ENCODE peak calls at places on chromosomes 5 and 9, in ten cellular contexts. B, R, I, F, T, A, G, N, J and U are unnamed samples.

GRCh38 chr5:87413116-87413645 is 451 bp upstream of the CCNH start:
- DNase-seq in F (no peak), I (no peak), T (peak; percentile 21), N (no peak), A (no peak), B (no peak), R (no peak), G (no peak), J (no peak), U (no peak)

GRCh38 chr5:149452007-149452664 is 73.0 kb upstream of the IL17B start:
- DNase-seq in T (peak; percentile 76), J (peak; percentile 38), B (no peak), N (no peak), A (no peak), R (peak; percentile 70), I (peak; percentile 68), G (no peak), F (no peak), U (no peak)

GRCh38 chr5:125181955-125182354 is 435.5 kb upstream of the ZNF608 start:
- DNase-seq in G (no peak), R (no peak), J (peak; percentile 5), N (no peak), B (no peak), A (no peak), T (no peak), I (no peak), F (no peak), U (no peak)

GRCh38 chr5:172377438-172377837 is 76.9 kb downstream of the SH3PXD2B start:
- DNase-seq in N (no peak), A (no peak), I (no peak), B (no peak), J (no peak), R (no peak), F (no peak), G (no peak), T (no peak), U (no peak)

GRCh38 chr5:81010636-81011035 is 50.5 kb downstream of the RASGRF2 start:
- DNase-seq in F (no peak), J (no peak), B (no peak), T (no peak), R (no peak), I (no peak), N (no peak), G (no peak), A (no peak), U (no peak)

GRCh38 chr9:135046156-135047025 is 41.1 kb upstream of the OLFM1 start:
- DNase-seq in A (no peak), B (no peak), F (no peak), G (no peak), R (no peak), I (no peak), T (no peak), N (no peak), J (no peak), U (no peak)

GRCh38 chr5:93246093-93246855 is 334.7 kb downstream of the NR2F1-AS1 start:
- DNase-seq in F (no peak), I (peak; percentile 83), B (peak; percentile 82), T (no peak), A (no peak), J (no peak), R (peak; percentile 47), G (no peak), N (no peak), U (peak; percentile 15)

GRCh38 chr9:83304686-83305085 is 233.5 kb downstream of the FRMD3 start:
- DNase-seq in B (no peak), I (peak; percentile 56), F (peak; percentile 72), N (peak; percentile 74), G (no peak), J (no peak), A (no peak), T (no peak), R (peak; percentile 83), U (no peak)

GRCh38 chr5:43658499-43658898 is 55.5 kb downstream of the NNT start:
- DNase-seq in T (peak; percentile 84), B (no peak), F (no peak), I (peak; percentile 91), A (no peak), J (peak; percentile 22), R (no peak), N (no peak), G (no peak), U (no peak)